ENCODE peak calls at places on chromosomes 7 and 10, in nine cellular contexts. J is HCT116, E is SK-N-SH, N is hepatocyte, B is neural progenitor cell, S is MM.1S, G is GM23248, D is GM23338, W is PC-3. R is an unnamed sample.

GRCh38 chr10:128629111-128630096 is 503.2 kb upstream of the MKI67 start:
- DNase-seq in J (peak; percentile 98), E (no peak), N (peak; percentile 76), B (no peak), S (no peak), G (peak; percentile 68), D (no peak), W (peak; percentile 47), R (no peak)

GRCh38 chr7:128137096-128137655 is 103.9 kb upstream of the LEP start:
- DNase-seq in J (no peak), E (no peak), N (peak; percentile 81), B (no peak), S (no peak), G (peak; percentile 78), D (no peak), W (peak; percentile 19), R (no peak)

GRCh38 chr10:102596506-102596971 is 47.7 kb upstream of the TRIM8 start:
- DNase-seq in J (peak; percentile 57), E (peak; percentile 76), N (peak; percentile 83), B (peak; percentile 85), S (peak; percentile 41), G (peak; percentile 77), D (peak; percentile 88), W (peak; percentile 68), R (peak; percentile 64)

GRCh38 chr10:114042895-114043531 is 653 bp upstream of the ADRB1 start:
- DNase-seq in J (peak; percentile 15), E (peak; percentile 47), N (peak; percentile 39), B (peak; percentile 67), S (no peak), G (peak; percentile 37), D (peak; percentile 76), W (no peak), R (peak; percentile 72)

GRCh38 chr7:143269254-143269653 is 6.0 kb downstream of the GSTK1 start:
- DNase-seq in J (no peak), E (no peak), N (no peak), B (no peak), S (no peak), G (no peak), D (no peak), W (no peak), R (no peak)

GRCh38 chr7:156684661-156685060 is 44.1 kb downstream of the RNF32 start:
- DNase-seq in J (no peak), E (no peak), N (no peak), B (no peak), S (no peak), G (no peak), D (no peak), W (no peak), R (no peak)

GRCh38 chr7:90180011-90180585 is 25.8 kb downstream of the STEAP1 start:
- DNase-seq in J (peak; percentile 66), E (no peak), N (no peak), B (no peak), S (peak; percentile 38), G (peak; percentile 54), D (peak; percentile 17), W (peak; percentile 55), R (no peak)

GRCh38 chr7:142563470-142563869 is 185.8 kb upstream of the PRSS1 start:
- DNase-seq in J (no peak), E (no peak), N (no peak), B (no peak), S (no peak), G (peak; percentile 64), D (no peak), W (peak; percentile 32), R (no peak)

GRCh38 chr7:108263364-108263951 is 133.3 kb upstream of the LAMB4 start:
- DNase-seq in J (no peak), E (no peak), N (no peak), B (no peak), S (peak; percentile 39), G (no peak), D (no peak), W (no peak), R (no peak)

GRCh38 chr10:63862860-63863259 is 341.7 kb downstream of the REEP3 start:
- DNase-seq in J (no peak), E (no peak), N (no peak), B (no peak), S (no peak), G (no peak), D (no peak), W (no peak), R (no peak)

GRCh38 chr10:130723704-130724103 is 587.5 kb downstream of the GLRX3 start:
- DNase-seq in J (no peak), E (no peak), N (no peak), B (no peak), S (no peak), G (no peak), D (no peak), W (no peak), R (no peak)

GRCh38 chr7:158270856-158271413 is 316.7 kb downstream of the PTPRN2 start:
- DNase-seq in J (no peak), E (no peak), N (no peak), B (no peak), S (no peak), G (no peak), D (no peak), W (no peak), R (no peak)
- H3K4me3 ChIP-seq in J (no peak overlapping the region), E (no peak overlapping the region), N (no peak overlapping the region), B (no peak overlapping the region), S (no peak overlapping the region), G (no peak overlapping the region), D (no peak overlapping the region), W (no peak overlapping the region), R (no peak overlapping the region)

DNA sequence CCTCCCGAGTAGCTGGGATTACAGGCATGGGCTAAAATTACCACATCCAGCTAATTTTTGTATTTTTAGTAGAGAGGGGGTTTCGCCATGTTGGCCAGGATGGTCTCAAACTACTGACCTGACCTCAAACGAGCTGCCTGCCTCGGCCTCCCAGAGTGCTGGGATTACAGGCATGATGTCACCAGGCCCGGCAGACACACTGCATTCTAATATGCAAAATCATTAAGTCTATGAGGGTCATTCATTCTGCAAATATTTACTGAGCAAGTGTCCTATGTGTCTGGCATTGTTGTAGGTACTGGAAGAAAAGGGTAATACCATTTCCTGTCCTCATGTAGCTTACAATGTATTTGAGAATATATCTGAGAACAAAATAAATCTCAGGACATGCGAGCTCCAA is 2.7 kb downstream of the PUS7 start:
- DNase-seq in J (no peak), E (no peak), N (no peak), B (no peak), S (no peak), G (peak; percentile 4), D (no peak), W (peak; percentile 39), R (no peak)
- TF ChIP-seq EZH2phosphoT487 in J (no peak), E (no peak), N (no peak), B (no peak), S (no peak), G (no peak), D (no peak), W (no peak), R (no peak)

GRCh38 chr7:117269417-117269816 is 53.4 kb downstream of the WNT2 start:
- DNase-seq in J (peak; percentile 19), E (no peak), N (no peak), B (no peak), S (no peak), G (peak; percentile 97), D (no peak), W (peak; percentile 89), R (no peak)
- H3K4me3 ChIP-seq in J (no peak overlapping the region), E (no peak overlapping the region), N (no peak overlapping the region), B (no peak overlapping the region), S (no peak overlapping the region), G (peak overlapping the region; percentile 61), D (no peak overlapping the region), W (peak overlapping the region; percentile 47), R (no peak overlapping the region)

GRCh38 chr7:1825877-1826741 is 156.0 kb downstream of the ELFN1 start:
- DNase-seq in J (no peak), E (no peak), N (no peak), B (no peak), S (no peak), G (no peak), D (no peak), W (no peak), R (no peak)
- TF ChIP-seq EZH2phosphoT487 in J (no peak), E (no peak), N (no peak), B (no peak), S (no peak), G (no peak), D (no peak), W (no peak), R (no peak)

DNA sequence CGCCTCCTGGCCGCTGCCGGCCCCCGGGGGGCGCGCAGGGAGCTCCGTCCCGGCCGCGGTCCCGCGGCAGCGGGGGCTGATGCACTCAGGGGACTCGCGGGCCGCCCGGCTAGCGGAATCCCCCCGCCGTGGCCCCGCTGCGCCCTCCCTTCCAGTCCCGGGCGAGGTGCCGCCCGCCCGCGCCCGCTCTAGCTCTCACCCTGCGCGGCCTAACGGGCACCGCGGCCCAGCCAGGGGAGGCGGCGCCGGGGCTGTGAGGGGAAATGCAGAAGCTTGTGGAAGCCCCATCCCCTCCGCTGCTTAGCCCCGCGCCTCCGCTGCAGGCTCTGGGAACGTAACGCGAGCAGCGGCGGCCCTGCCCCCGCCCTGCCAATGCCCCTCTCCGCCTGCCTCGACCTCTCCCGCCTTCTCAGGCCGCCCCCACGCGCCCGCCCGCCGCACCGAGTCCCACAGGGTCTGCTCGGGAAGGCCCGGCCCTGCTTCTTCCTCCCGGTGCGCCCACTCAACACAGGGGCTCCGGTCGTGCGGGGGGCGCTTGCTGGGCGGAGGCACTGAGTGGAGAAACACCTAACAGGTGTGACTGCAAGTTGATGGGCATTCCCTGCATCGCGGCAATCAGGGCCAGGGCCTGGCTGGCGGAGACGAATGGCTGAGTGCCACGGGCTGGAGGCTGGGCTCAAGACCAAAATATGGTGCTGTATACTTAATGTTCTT is 383 bp upstream of the TMEM229A start:
- DNase-seq in J (no peak), E (peak; percentile 85), N (peak; percentile 37), B (peak; percentile 77), S (peak; percentile 28), G (peak; percentile 3), D (peak; percentile 79), W (no peak), R (no peak)
- H3K4me3 ChIP-seq in J (no peak overlapping the region), E (peak overlapping the region; percentile 66), N (peak overlapping the region; percentile 15), B (peak overlapping the region; percentile 57), S (peak overlapping the region; percentile 47), G (no peak overlapping the region), D (peak overlapping the region; percentile 79), W (peak overlapping the region; percentile 51), R (no peak overlapping the region)

DNA sequence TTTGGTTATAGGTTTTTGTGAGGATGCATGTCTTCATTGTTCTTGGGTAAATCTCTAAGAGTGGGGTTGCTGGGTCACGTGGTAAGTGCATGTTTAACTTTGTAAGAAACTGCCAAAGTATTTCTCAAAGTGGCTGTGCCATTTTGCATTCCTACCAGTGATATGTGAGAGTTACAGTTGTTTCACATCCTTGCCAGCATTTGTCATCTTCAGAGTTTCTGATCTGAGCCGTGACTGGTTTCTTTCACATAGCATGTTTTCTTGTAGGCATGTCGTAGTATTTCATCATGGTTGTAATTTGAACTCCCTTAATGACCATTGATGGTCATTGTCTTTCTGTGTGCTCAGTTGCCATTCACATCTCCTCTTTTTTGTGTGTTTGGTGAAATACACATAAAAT is 286.0 kb downstream of the RNLS start:
- DNase-seq in J (no peak), E (no peak), N (no peak), B (no peak), S (peak; percentile 73), G (no peak), D (no peak), W (no peak), R (no peak)
- TF ChIP-seq EZH2phosphoT487 in J (no peak), E (no peak), N (no peak), B (no peak), S (no peak), G (no peak), D (no peak), W (no peak), R (no peak)

R was measured in OCI-LY7.